ENCODE peak calls at places on chromosomes 1 and 21, in five cellular contexts. P is astrocyte, W is transverse colon, Y is coronary artery, K is prostate gland. B is an unnamed sample.

GRCh38 chr1:219128957-219129356 is 44.7 kb upstream of the LYPLAL1 start:
- DNase-seq in Y (no peak), P (peak), K (no peak), W (no peak), B (no peak)

GRCh38 chr1:186829679-186830587 is 1.2 kb downstream of the PLA2G4A start:
- DNase-seq in W (no peak), P (no peak), Y (no peak), K (no peak), B (no peak)

GRCh38 chr1:235567812-235568444 is 63.7 kb upstream of the B3GALNT2 start:
- DNase-seq in K (no peak), W (no peak), P (no peak), Y (no peak), B (no peak)

GRCh38 chr21:36579898-36580297 is 100.0 kb upstream of the CLDN14 start:
- DNase-seq in Y (no peak), P (no peak), K (no peak), W (no peak), B (no peak)

GRCh38 chr1:81414417-81415087 is 386.2 kb upstream of the ADGRL2 start:
- DNase-seq in K (peak), W (peak), Y (peak), P (no peak), B (peak)

GRCh38 chr1:88855986-88856385 is 35.4 kb downstream of the GTF2B start:
- DNase-seq in P (no peak), K (no peak), W (no peak), Y (no peak), B (no peak)

GRCh38 chr1:36821386-36821785 is 212.9 kb downstream of the GRIK3 start:
- DNase-seq in W (no peak), P (no peak), Y (no peak), K (no peak), B (no peak)

GRCh38 chr21:36030581-36031189 is 29.6 kb downstream of the SETD4 start:
- DNase-seq in P (no peak), K (no peak), W (no peak), Y (no peak), B (no peak)

GRCh38 chr1:180615493-180616290 is 16.1 kb upstream of the XPR1 start:
- DNase-seq in Y (no peak), K (peak), P (no peak), W (no peak), B (no peak)

GRCh38 chr1:204651843-204652421 is 33.6 kb downstream of the LRRN2 start:
- DNase-seq in Y (no peak), K (no peak), P (no peak), W (no peak), B (no peak)

GRCh38 chr1:99441234-99442095 is 177.2 kb downstream of the PLPPR4 start:
- DNase-seq in Y (no peak), P (peak), K (no peak), W (no peak), B (no peak)

GRCh38 chr1:228093050-228093906 is 9.8 kb downstream of the C1orf35 start:
- DNase-seq in W (no peak), K (no peak), P (no peak), Y (peak), B (no peak)

GRCh38 chr1:12539705-12540579 is 78.1 kb downstream of the DHRS3 start:
- DNase-seq in Y (peak), K (no peak), W (peak), P (peak), B (peak)

GRCh38 chr1:51829058-51829457 is 49.5 kb downstream of the NRDC start:
- DNase-seq in P (no peak), W (no peak), K (no peak), Y (no peak), B (no peak)

GRCh38 chr1:173208868-173209267 is 1.7 kb upstream of the TNFSF4 start:
- DNase-seq in K (no peak), P (no peak), Y (no peak), W (no peak), B (no peak)

GRCh38 chr1:173205146-173206051 is 1.7 kb downstream of the TNFSF4 start:
- DNase-seq in W (no peak), K (no peak), P (peak), Y (no peak), B (no peak)

GRCh38 chr1:173204693-173205092 is 2.4 kb downstream of the TNFSF4 start:
- DNase-seq in P (no peak), Y (no peak), K (no peak), W (no peak), B (no peak)

GRCh38 chr1:173208146-173208545 is 1.0 kb upstream of the TNFSF4 start:
- DNase-seq in Y (no peak), P (peak), K (no peak), W (no peak), B (no peak)

GRCh38 chr1:173206816-173207595 is at the start of gene TNFSF4:
- DNase-seq in K (no peak), Y (no peak), P (peak), W (no peak), B (no peak)
- TF ChIP-seq CTCF in K (no peak), Y (no peak), P (no peak), W (no peak), B (no peak)

GRCh38 chr21:28509031-28509430 is 483.6 kb downstream of the LTN1 start:
- DNase-seq in P (no peak), Y (no peak), K (no peak), W (no peak), B (no peak)
- TF ChIP-seq CTCF in P (no peak), Y (no peak), K (no peak), W (no peak), B (no peak)

DNA sequence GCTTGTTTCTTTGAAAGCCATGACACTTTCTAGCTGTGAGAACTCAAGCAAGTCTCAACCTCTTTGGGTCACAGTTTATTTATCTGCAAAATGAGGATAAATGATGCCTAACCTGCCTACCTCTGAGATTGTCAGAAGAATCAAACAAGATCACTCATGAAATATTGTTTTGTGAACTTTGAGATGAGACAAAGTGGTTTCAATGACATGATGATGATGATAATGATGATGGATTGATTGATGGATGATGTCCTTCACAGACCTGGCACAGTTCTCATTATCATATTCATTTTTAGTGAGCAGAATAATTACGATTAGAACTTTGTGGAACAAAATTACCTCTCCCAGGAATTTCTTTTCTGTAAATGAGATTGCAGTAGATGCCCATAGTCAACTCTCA is 129.2 kb downstream of the HHIPL2 start:
- DNase-seq in W (no peak), P (no peak), Y (no peak), K (no peak), B (no peak)
- TF ChIP-seq CTCF in W (no peak), P (no peak), Y (no peak), K (no peak), B (no peak)

DNA sequence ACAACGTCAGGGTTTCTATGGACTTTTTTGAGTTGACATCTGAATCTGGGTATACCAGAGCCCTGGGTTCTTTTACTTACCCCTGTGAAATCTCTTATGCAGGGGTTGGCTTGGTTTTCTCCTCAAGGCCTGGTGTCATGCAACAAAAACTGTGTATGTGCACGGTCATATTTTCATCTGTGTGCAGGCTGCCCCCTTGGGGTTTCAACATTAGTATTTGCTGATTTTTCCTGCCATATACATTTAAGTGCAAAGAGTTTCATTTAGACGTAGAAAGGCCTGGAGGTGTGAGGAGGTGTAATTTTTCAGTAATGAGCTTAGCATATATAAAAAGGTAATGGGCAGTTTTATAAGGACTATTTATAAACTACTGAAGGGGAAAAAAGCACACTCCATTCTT is 21.9 kb upstream of the ZBTB18 start:
- DNase-seq in K (no peak), W (no peak), P (no peak), Y (no peak), B (no peak)
- TF ChIP-seq CTCF in K (no peak), W (no peak), P (no peak), Y (no peak), B (no peak)